ENCODE peak calls at places on chromosomes 7 and 10, in four cellular contexts. Y is A549; D is H7; I is stimulated activated CD4-positive, alpha-beta T cell treated with anti-CD3 and anti-CD28 coated beads, Interleukin-1b, Interleukin-23, amount 100 ng/mL, for 4 hours. C is an unnamed sample.

GRCh38 chr10:129021597-129022304 is 445.3 kb upstream of the MGMT start:
- DNase-seq in Y (no peak), D (peak), I (no peak), C (no peak)

GRCh38 chr7:131653418-131654248 is 97.2 kb upstream of the PODXL start:
- DNase-seq in Y (peak), I (no peak), D (peak), C (peak)

GRCh38 chr7:93719546-93719945 is 145.0 kb upstream of the CALCR start:
- DNase-seq in I (no peak), Y (peak), D (no peak), C (no peak)

GRCh38 chr7:34070486-34071323 is 165.4 kb downstream of the BMPER start:
- DNase-seq in I (no peak), Y (peak), D (no peak), C (no peak)

GRCh38 chr10:110502072-110502845 is 4.6 kb downstream of the DUSP5 start:
- DNase-seq in I (no peak), D (no peak), Y (no peak), C (no peak)

GRCh38 chr7:16978358-16979244 is 96.8 kb upstream of the AGR3 start:
- DNase-seq in D (no peak), I (no peak), Y (peak), C (no peak)

GRCh38 chr10:29160110-29160669 is 128.7 kb upstream of the LYZL1 start:
- DNase-seq in Y (peak), I (no peak), D (no peak), C (peak)

GRCh38 chr7:128236924-128237586 is 4.0 kb upstream of the LEP start:
- DNase-seq in I (no peak), Y (peak), D (no peak), C (peak)

GRCh38 chr10:61942997-61943457 is 41.5 kb downstream of the ARID5B start:
- DNase-seq in D (no peak), I (no peak), Y (no peak), C (no peak)

GRCh38 chr7:81161459-81162075 is 242.7 kb upstream of the SEMA3C start:
- DNase-seq in D (no peak), Y (peak), I (no peak), C (no peak)

GRCh38 chr10:104300002-104300735 is 31.2 kb downstream of the GSTO2 start:
- DNase-seq in Y (peak), I (no peak), D (no peak), C (no peak)

GRCh38 chr7:91566333-91566732 is 302.1 kb downstream of the FZD1 start:
- DNase-seq in Y (no peak), I (no peak), D (no peak), C (no peak)

GRCh38 chr10:32256613-32257437 is 90.1 kb downstream of the EPC1 start:
- DNase-seq in D (peak), I (peak), Y (peak), C (no peak)

GRCh38 chr10:30057421-30057841 is 2.0 kb downstream of the JCAD start:
- DNase-seq in I (no peak), Y (peak), D (no peak), C (no peak)

C was measured in SW 1271.